ENCODE peak calls at places on chromosomes 6 and 20, in seven cellular contexts. One of them, this sample, is unnamed. For H3K4me1, the result is how much of the 10 kb centered on the place peaks cover.

GRCh38 chr20:24811020-24811419 is 138.0 kb upstream of the CST7 start:
- DNase-seq in tibial nerve: no peak
- DNase-seq in HCT116: no peak
- DNase-seq in vagina: no peak
- DNase-seq in Peyer's patch: no peak
- DNase-seq in body of pancreas: no peak
- DNase-seq in mesendoderm: no peak
- DNase-seq in this sample: no peak

GRCh38 chr20:38094373-38094775 is 60.8 kb downstream of the RPRD1B start:
- DNase-seq in tibial nerve: peak
- DNase-seq in HCT116: no peak
- DNase-seq in vagina: peak
- DNase-seq in Peyer's patch: peak
- DNase-seq in body of pancreas: peak
- DNase-seq in mesendoderm: peak
- DNase-seq in this sample: peak

GRCh38 chr6:82568290-82568993 is 204.8 kb downstream of the TPBG start:
- DNase-seq in tibial nerve: no peak
- DNase-seq in HCT116: no peak
- DNase-seq in vagina: no peak
- DNase-seq in Peyer's patch: no peak
- DNase-seq in body of pancreas: no peak
- DNase-seq in mesendoderm: no peak
- DNase-seq in this sample: no peak

GRCh38 chr6:150719099-150719767 is 119.5 kb downstream of the PLEKHG1 start:
- DNase-seq in tibial nerve: no peak
- DNase-seq in HCT116: no peak
- DNase-seq in vagina: no peak
- DNase-seq in Peyer's patch: no peak
- DNase-seq in body of pancreas: no peak
- DNase-seq in mesendoderm: no peak
- DNase-seq in this sample: no peak

GRCh38 chr20:56411759-56412472 is at the start of gene CASS4:
- DNase-seq in tibial nerve: no peak
- DNase-seq in HCT116: no peak
- DNase-seq in vagina: no peak
- DNase-seq in Peyer's patch: no peak
- DNase-seq in body of pancreas: no peak
- DNase-seq in mesendoderm: no peak
- DNase-seq in this sample: no peak

GRCh38 chr20:48921883-48922867 is 664 bp downstream of the ARFGEF2 start:
- DNase-seq in tibial nerve: no peak
- DNase-seq in HCT116: no peak
- DNase-seq in vagina: peak
- DNase-seq in Peyer's patch: no peak
- DNase-seq in body of pancreas: peak
- DNase-seq in mesendoderm: peak
- DNase-seq in this sample: no peak

GRCh38 chr6:105346052-105346451 is 56.8 kb downstream of the PREP start:
- DNase-seq in tibial nerve: no peak
- DNase-seq in HCT116: no peak
- DNase-seq in vagina: no peak
- DNase-seq in Peyer's patch: no peak
- DNase-seq in body of pancreas: no peak
- DNase-seq in mesendoderm: peak
- DNase-seq in this sample: no peak

GRCh38 chr6:34646714-34647113 is 49.9 kb downstream of the ILRUN start:
- DNase-seq in tibial nerve: no peak
- DNase-seq in HCT116: no peak
- DNase-seq in vagina: no peak
- DNase-seq in Peyer's patch: no peak
- DNase-seq in body of pancreas: no peak
- DNase-seq in mesendoderm: no peak
- DNase-seq in this sample: no peak

GRCh38 chr20:57062241-57062640 is 204.2 kb downstream of the BMP7 start:
- DNase-seq in tibial nerve: no peak
- DNase-seq in HCT116: no peak
- DNase-seq in vagina: no peak
- DNase-seq in Peyer's patch: no peak
- DNase-seq in body of pancreas: no peak
- DNase-seq in mesendoderm: no peak
- DNase-seq in this sample: no peak

GRCh38 chr6:30071081-30071818 is 4.3 kb downstream of the PPP1R11 start:
- DNase-seq in tibial nerve: no peak
- DNase-seq in HCT116: no peak
- DNase-seq in vagina: no peak
- DNase-seq in Peyer's patch: no peak
- DNase-seq in body of pancreas: no peak
- DNase-seq in mesendoderm: no peak
- DNase-seq in this sample: peak

GRCh38 chr6:5132741-5133140 is 47.6 kb downstream of the PPP1R3G start:
- DNase-seq in tibial nerve: no peak
- DNase-seq in HCT116: no peak
- DNase-seq in vagina: no peak
- DNase-seq in Peyer's patch: peak
- DNase-seq in body of pancreas: peak
- DNase-seq in mesendoderm: peak
- DNase-seq in this sample: no peak
- H3K4me3 ChIP-seq in tibial nerve: no peak
- H3K4me3 ChIP-seq in HCT116: no peak
- H3K4me3 ChIP-seq in vagina: peak
- H3K4me3 ChIP-seq in Peyer's patch: no peak
- H3K4me3 ChIP-seq in body of pancreas: no peak
- H3K4me3 ChIP-seq in mesendoderm: no peak
- H3K4me3 ChIP-seq in this sample: no peak

GRCh38 chr6:16543491-16543890 is 217.8 kb downstream of the ATXN1 start:
- DNase-seq in tibial nerve: no peak
- DNase-seq in HCT116: no peak
- DNase-seq in vagina: no peak
- DNase-seq in Peyer's patch: no peak
- DNase-seq in body of pancreas: no peak
- DNase-seq in mesendoderm: no peak
- DNase-seq in this sample: no peak

GRCh38 chr6:16544521-16544920 is 216.7 kb downstream of the ATXN1 start:
- DNase-seq in tibial nerve: no peak
- DNase-seq in HCT116: no peak
- DNase-seq in vagina: no peak
- DNase-seq in Peyer's patch: no peak
- DNase-seq in body of pancreas: no peak
- DNase-seq in mesendoderm: no peak
- DNase-seq in this sample: no peak

GRCh38 chr6:16546851-16547250 is 214.4 kb downstream of the ATXN1 start:
- DNase-seq in tibial nerve: no peak
- DNase-seq in HCT116: no peak
- DNase-seq in vagina: no peak
- DNase-seq in Peyer's patch: no peak
- DNase-seq in body of pancreas: no peak
- DNase-seq in mesendoderm: no peak
- DNase-seq in this sample: no peak

GRCh38 chr6:16545382-16545781 is 215.9 kb downstream of the ATXN1 start:
- DNase-seq in tibial nerve: no peak
- DNase-seq in HCT116: no peak
- DNase-seq in vagina: no peak
- DNase-seq in Peyer's patch: no peak
- DNase-seq in body of pancreas: no peak
- DNase-seq in mesendoderm: no peak
- DNase-seq in this sample: no peak

GRCh38 chr6:16544006-16544405 is 217.3 kb downstream of the ATXN1 start:
- DNase-seq in tibial nerve: no peak
- DNase-seq in HCT116: no peak
- DNase-seq in vagina: no peak
- DNase-seq in Peyer's patch: no peak
- DNase-seq in body of pancreas: no peak
- DNase-seq in mesendoderm: peak
- DNase-seq in this sample: no peak
- H3K4me1 ChIP-seq in tibial nerve: under half
- H3K4me1 ChIP-seq in HCT116: under half
- H3K4me1 ChIP-seq in vagina: under half
- H3K4me1 ChIP-seq in Peyer's patch: under half
- H3K4me1 ChIP-seq in body of pancreas: under half
- H3K4me1 ChIP-seq in mesendoderm: under half
- H3K4me1 ChIP-seq in this sample: under half

DNA sequence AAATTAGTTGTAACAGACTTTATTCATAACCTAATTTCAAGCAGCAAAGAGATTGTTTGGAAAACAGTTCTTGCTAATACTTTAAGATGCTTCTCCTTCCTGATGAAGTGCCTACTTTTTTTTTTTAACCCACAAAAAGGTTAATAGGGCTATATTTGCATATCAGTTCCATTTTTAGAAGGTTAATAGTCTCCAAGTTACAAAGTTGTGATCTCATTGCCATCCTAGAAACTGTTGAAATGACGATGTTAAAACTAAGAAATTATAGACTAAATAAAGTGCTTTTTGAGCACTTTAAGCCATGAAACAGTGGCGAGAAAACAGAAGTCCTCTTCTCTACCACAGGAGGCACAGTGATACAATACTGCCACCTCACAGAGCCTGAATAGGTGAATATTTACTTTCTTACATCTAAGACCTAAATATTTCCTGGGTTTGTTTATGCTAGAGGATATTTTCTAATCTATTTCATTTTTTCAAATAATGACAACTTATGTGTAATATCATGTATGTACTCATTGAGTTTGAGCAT is 5.3 kb downstream of the RNF144B start:
- DNase-seq in tibial nerve: no peak
- DNase-seq in HCT116: no peak
- DNase-seq in vagina: no peak
- DNase-seq in Peyer's patch: no peak
- DNase-seq in body of pancreas: no peak
- DNase-seq in mesendoderm: no peak
- DNase-seq in this sample: peak
- H3K4me3 ChIP-seq in tibial nerve: no peak
- H3K4me3 ChIP-seq in HCT116: no peak
- H3K4me3 ChIP-seq in vagina: no peak
- H3K4me3 ChIP-seq in Peyer's patch: no peak
- H3K4me3 ChIP-seq in body of pancreas: no peak
- H3K4me3 ChIP-seq in mesendoderm: no peak
- H3K4me3 ChIP-seq in this sample: no peak

DNA sequence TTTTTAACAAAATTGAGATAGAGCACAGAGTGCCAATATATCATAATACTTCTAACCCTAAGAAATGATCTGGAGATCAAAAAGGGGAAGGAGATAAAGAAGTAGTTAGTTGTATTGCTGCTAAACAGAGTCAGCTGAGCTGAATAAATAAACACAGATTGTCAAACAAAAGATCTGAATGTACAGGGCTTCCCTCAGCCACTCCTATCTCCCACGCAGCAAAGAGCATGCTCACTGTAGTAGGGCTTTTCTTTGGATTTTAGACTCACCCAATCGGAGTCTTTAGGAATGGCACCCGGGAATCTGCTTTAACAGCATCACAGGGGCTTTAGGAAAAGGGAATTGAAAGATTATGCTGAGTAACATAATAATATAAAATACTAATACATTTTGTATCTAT is 222.2 kb upstream of the STXBP5 start:
- DNase-seq in tibial nerve: no peak
- DNase-seq in HCT116: no peak
- DNase-seq in vagina: no peak
- DNase-seq in Peyer's patch: no peak
- DNase-seq in body of pancreas: no peak
- DNase-seq in mesendoderm: no peak
- DNase-seq in this sample: no peak
- H3K4me1 ChIP-seq in tibial nerve: under half
- H3K4me1 ChIP-seq in HCT116: under half
- H3K4me1 ChIP-seq in vagina: under half
- H3K4me1 ChIP-seq in Peyer's patch: under half
- H3K4me1 ChIP-seq in body of pancreas: under half
- H3K4me1 ChIP-seq in mesendoderm: under half
- H3K4me1 ChIP-seq in this sample: under half

DNA sequence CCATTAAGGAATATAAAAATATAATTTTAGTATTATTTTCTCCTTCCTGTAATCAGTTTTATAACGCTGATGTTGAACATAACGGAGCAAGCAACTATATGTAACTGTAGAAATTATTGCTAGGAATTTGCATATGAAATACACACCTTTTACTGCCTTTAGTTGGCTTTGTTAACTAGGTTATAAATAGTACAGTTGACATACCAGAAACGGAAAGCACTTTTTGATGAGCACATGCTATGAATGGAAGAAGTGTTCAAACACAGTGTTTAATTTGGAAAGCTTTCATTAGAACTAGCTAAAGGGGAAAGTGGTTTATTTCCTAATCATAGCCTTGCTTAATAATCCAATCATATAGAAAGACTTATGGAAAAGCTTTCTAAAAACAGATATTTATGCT is 25.3 kb upstream of the BEND3 start:
- DNase-seq in tibial nerve: no peak
- DNase-seq in HCT116: no peak
- DNase-seq in vagina: no peak
- DNase-seq in Peyer's patch: no peak
- DNase-seq in body of pancreas: no peak
- DNase-seq in mesendoderm: no peak
- DNase-seq in this sample: no peak
- H3K4me3 ChIP-seq in tibial nerve: no peak
- H3K4me3 ChIP-seq in HCT116: no peak
- H3K4me3 ChIP-seq in vagina: no peak
- H3K4me3 ChIP-seq in Peyer's patch: no peak
- H3K4me3 ChIP-seq in body of pancreas: no peak
- H3K4me3 ChIP-seq in mesendoderm: no peak
- H3K4me3 ChIP-seq in this sample: no peak

GRCh38 chr6:44514576-44515193 is 127.2 kb downstream of the CDC5L start:
- DNase-seq in tibial nerve: no peak
- DNase-seq in HCT116: no peak
- DNase-seq in vagina: no peak
- DNase-seq in Peyer's patch: no peak
- DNase-seq in body of pancreas: no peak
- DNase-seq in mesendoderm: no peak
- DNase-seq in this sample: no peak
- H3K4me1 ChIP-seq in tibial nerve: under half
- H3K4me1 ChIP-seq in HCT116: under half
- H3K4me1 ChIP-seq in vagina: under half
- H3K4me1 ChIP-seq in Peyer's patch: under half
- H3K4me1 ChIP-seq in body of pancreas: under half
- H3K4me1 ChIP-seq in mesendoderm: under half
- H3K4me1 ChIP-seq in this sample: under half

DNA sequence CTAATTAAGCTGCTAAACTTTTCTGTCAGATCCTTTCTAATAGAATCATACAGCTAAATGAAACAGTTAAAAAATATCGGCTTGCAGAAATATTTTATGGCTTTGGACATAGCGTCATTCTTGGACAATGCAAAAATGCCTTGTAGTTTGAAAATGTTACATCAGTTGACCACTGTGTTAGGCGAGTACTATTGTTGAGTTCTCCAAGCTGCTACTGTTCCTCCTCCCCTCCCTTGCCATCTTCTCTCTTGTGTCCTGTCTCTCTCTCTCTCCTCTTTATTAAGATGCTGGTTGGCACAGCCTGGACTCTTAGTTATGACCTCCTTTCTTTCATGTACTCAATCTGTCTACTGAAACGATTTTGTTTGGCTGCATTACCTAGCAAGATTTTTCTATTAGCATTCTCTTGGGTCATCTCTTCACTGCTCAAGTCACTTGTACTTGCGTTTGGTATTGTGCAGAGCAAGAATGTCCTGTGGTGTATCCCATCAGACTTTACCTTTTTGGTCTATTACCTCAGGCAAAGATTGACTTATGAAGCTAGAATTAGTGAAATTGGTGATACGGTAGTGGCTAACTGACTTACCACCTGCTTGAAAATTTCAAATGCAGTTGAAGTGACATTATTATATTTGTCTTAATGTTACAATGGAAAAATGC is 127.9 kb downstream of the FARS2 start:
- DNase-seq in tibial nerve: no peak
- DNase-seq in HCT116: no peak
- DNase-seq in vagina: no peak
- DNase-seq in Peyer's patch: no peak
- DNase-seq in body of pancreas: no peak
- DNase-seq in mesendoderm: no peak
- DNase-seq in this sample: no peak
- H3K4me3 ChIP-seq in tibial nerve: no peak
- H3K4me3 ChIP-seq in HCT116: no peak
- H3K4me3 ChIP-seq in vagina: no peak
- H3K4me3 ChIP-seq in Peyer's patch: no peak
- H3K4me3 ChIP-seq in body of pancreas: no peak
- H3K4me3 ChIP-seq in mesendoderm: no peak
- H3K4me3 ChIP-seq in this sample: no peak